ENCODE peak calls at places on chromosome 12, in five cellular contexts. O is endothelial cell of umbilical vein, Q is K562, K is GM12878, A is H1. C is an unnamed sample.
A peak's percentile ranks its signal among the peaks of the same experiment; 100 is the strongest.

GRCh38 chr12:94329366-94329765 is 130.3 kb downstream of the CEP83 start:
- DNase-seq in O (no peak), Q (no peak), K (no peak), A (no peak), C (no peak)

GRCh38 chr12:51721281-51721940 is 127.1 kb downstream of the FIGNL2 start:
- DNase-seq in O (no peak), Q (peak; percentile 9), K (no peak), A (peak; percentile 87), C (peak; percentile 81)

GRCh38 chr12:24615967-24616411 is 332.9 kb downstream of the BCAT1 start:
- DNase-seq in O (no peak), Q (no peak), K (no peak), A (no peak), C (no peak)

GRCh38 chr12:102063066-102063465 is 1.3 kb upstream of the WASHC3 start:
- DNase-seq in O (no peak), Q (peak; percentile 54), K (no peak), A (no peak), C (no peak)

GRCh38 chr12:89469361-89469760 is 55.2 kb downstream of the GALNT4 start:
- DNase-seq in O (peak; percentile 76), Q (no peak), K (no peak), A (no peak), C (no peak)

GRCh38 chr12:131152587-131152986 is 198.9 kb downstream of the ADGRD1 start:
- DNase-seq in O (no peak), Q (no peak), K (no peak), A (no peak), C (peak; percentile 54)

GRCh38 chr12:2332266-2332665 is 279.5 kb downstream of the CACNA1C start:
- DNase-seq in O (peak; percentile 51), Q (no peak), K (no peak), A (no peak), C (no peak)

GRCh38 chr12:15863258-15863835 is 18.8 kb upstream of the STRAP start:
- DNase-seq in O (no peak), Q (no peak), K (no peak), A (no peak), C (no peak)

GRCh38 chr12:107512391-107512790 is 173.2 kb upstream of the PWP1 start:
- DNase-seq in O (no peak), Q (no peak), K (no peak), A (no peak), C (no peak)

GRCh38 chr12:92431146-92431545 is 271.6 kb upstream of the PLEKHG7 start:
- DNase-seq in O (no peak), Q (peak; percentile 64), K (no peak), A (no peak), C (peak; percentile 84)

GRCh38 chr12:5872745-5873144 is 72.3 kb downstream of the ANO2 start:
- DNase-seq in O (no peak), Q (peak; percentile 1), K (no peak), A (no peak), C (no peak)

GRCh38 chr12:118357327-118358007 is 15.2 kb downstream of the TAOK3 start:
- DNase-seq in O (peak; percentile 70), Q (peak; percentile 90), K (peak; percentile 62), A (no peak), C (no peak)

GRCh38 chr12:93767524-93767863 is 90.3 kb downstream of the CRADD start:
- DNase-seq in O (no peak), Q (no peak), K (no peak), A (no peak), C (no peak)

GRCh38 chr12:111584959-111585358 is 14.2 kb downstream of the ATXN2 start:
- DNase-seq in O (no peak), Q (no peak), K (no peak), A (no peak), C (no peak)

GRCh38 chr12:103824845-103825244 is 16.2 kb downstream of the NT5DC3 start:
- DNase-seq in O (no peak), Q (no peak), K (no peak), A (no peak), C (no peak)

GRCh38 chr12:98421336-98421735 is 94.1 kb upstream of the TMPO start:
- DNase-seq in O (no peak), Q (no peak), K (no peak), A (no peak), C (no peak)

GRCh38 chr12:4052691-4053090 is 179.5 kb upstream of the PARP11 start:
- DNase-seq in O (no peak), Q (no peak), K (no peak), A (peak; percentile 16), C (no peak)

GRCh38 chr12:89418228-89418910 is 66.1 kb upstream of the DUSP6 start:
- DNase-seq in O (no peak), Q (no peak), K (no peak), A (no peak), C (no peak)

GRCh38 chr12:94801736-94802135 is 151.4 kb upstream of the TMCC3 start:
- DNase-seq in O (no peak), Q (no peak), K (no peak), A (no peak), C (no peak)

GRCh38 chr12:77973579-77973978 is 142.9 kb downstream of the NAV3 start:
- DNase-seq in O (no peak), Q (no peak), K (no peak), A (no peak), C (no peak)

GRCh38 chr12:50103767-50104321 is at the start of gene GPD1:
- DNase-seq in O (no peak), Q (peak; percentile 76), K (no peak), A (peak; percentile 67), C (no peak)
- TF ChIP-seq POLR2AphosphoS5 in O (no peak), Q (no peak), K (no peak), A (no peak), C (no peak)

GRCh38 chr12:54001283-54002187 is 1.6 kb downstream of the HOXC9 start:
- DNase-seq in O (no peak), Q (no peak), K (no peak), A (no peak), C (peak; percentile 24)
- H3K27ac ChIP-seq in O (no peak overlapping the region), Q (no peak overlapping the region), K (no peak overlapping the region), A (no peak overlapping the region), C (no peak overlapping the region)

DNA sequence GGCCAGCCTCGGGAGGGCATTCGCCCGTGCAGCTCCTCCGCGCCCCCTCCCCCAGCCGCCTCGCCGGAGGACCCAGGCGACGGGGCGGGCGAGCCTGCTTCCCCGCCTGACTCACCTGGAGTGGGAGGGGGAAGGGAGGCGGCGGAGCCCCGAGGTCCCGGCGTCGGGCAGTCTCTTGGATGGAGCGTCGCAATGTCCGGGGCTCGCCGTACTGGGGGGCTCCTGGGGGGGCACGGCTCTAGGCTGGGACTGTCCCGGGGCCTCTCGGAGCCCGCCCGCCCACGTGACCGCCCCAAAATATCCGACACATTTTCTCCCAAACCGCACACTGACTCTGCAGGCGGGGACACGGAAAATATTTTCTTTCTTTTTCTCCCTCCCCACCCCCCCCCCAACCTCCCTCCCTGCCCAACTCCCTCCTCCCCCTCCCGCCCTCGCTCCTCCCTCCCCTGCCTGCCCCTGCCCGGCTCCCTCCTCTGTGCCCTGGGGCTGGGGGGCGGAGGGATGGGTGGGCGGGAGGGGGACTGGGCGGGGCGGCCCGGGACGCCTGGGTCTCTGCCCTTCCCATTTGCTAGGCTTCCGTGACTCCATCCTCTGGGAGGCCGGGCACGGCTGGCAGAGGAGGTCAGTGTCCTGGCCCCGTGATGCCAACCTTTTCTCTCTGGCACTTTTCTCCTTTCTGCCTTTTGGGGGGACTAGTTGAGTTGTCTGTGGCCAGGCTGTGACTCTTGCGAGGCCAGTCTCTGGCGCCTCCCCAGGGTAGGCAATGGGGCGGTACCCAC is at the start of gene RARG:
- DNase-seq in O (no peak), Q (peak; percentile 42), K (no peak), A (peak; percentile 83), C (peak; percentile 86)
- TF ChIP-seq POLR2AphosphoS5 in O (no peak), Q (no peak), K (no peak), A (no peak), C (no peak)

GRCh38 chr12:59067068-59067467 is 146.8 kb upstream of the LRIG3 start:
- DNase-seq in O (peak; percentile 76), Q (no peak), K (no peak), A (no peak), C (no peak)

GRCh38 chr12:59069481-59069880 is 149.2 kb upstream of the LRIG3 start:
- DNase-seq in O (peak; percentile 79), Q (no peak), K (no peak), A (no peak), C (no peak)

GRCh38 chr12:59070534-59070933 is 150.2 kb upstream of the LRIG3 start:
- DNase-seq in O (peak; percentile 78), Q (no peak), K (no peak), A (no peak), C (no peak)

DNA sequence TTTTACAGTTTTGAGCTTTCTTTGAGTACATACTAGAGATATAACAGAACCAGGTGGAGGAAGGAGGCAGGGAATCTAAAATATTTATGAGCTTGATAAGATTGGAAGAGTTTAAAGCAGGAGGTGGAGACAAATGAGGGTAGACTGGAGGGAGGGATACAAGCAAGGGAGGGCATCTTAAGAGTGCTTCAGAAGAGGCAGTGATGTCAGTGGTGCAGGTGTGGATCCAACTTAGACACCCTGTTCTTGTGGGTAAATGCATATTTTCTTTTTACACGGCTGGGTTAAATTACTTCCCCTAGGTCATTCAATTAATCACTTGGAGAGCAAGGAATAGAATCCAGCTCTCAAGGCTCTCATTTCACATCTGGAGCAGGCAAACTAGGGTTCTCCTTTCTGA is 146.1 kb upstream of the LRIG3 start:
- DNase-seq in O (no peak), Q (no peak), K (no peak), A (no peak), C (no peak)
- H3K27ac ChIP-seq in O (no peak overlapping the region), Q (no peak overlapping the region), K (no peak overlapping the region), A (no peak overlapping the region), C (no peak overlapping the region)

DNA sequence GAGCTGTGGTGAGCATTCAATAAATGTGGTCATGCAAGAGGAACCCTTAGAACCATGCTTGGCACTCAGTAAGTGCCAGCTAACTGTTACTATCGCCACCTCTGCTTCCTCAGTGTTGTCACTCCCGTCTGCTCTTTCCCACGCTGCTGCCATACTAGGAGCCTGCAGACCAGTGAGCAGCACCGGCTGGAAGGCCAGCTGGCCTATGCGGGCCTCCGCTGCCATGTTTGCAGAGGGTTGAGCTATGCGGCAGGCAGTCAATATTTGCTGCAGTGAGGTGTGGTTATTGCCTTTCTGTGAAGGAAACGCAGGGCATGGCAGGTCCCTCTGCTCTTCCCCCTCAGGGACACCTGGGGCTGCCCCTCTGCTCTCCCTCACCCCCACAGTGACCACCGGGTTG is 13.0 kb downstream of the KMT5A start:
- DNase-seq in O (no peak), Q (no peak), K (no peak), A (no peak), C (no peak)
- TF ChIP-seq POLR2AphosphoS5 in O (no peak), Q (no peak), K (no peak), A (no peak), C (no peak)

GRCh38 chr12:113186666-113187325 is 1.3 kb downstream of the RITA1 start:
- DNase-seq in O (no peak), Q (no peak), K (no peak), A (no peak), C (peak; percentile 82)
- H3K27ac ChIP-seq in O (no peak overlapping the region), Q (no peak overlapping the region), K (peak overlapping the region; percentile 18), A (no peak overlapping the region), C (no peak overlapping the region)

GRCh38 chr12:10957741-10958140 is 18.7 kb upstream of the TAS2R14 start:
- DNase-seq in O (no peak), Q (no peak), K (no peak), A (no peak), C (no peak)
- TF ChIP-seq POLR2AphosphoS5 in O (no peak), Q (no peak), K (no peak), A (no peak), C (no peak)

C was measured in spleen.